ENCODE peak calls at places on chromosomes 16 and 17, in five cellular contexts. S, C, Y, W and Z are unnamed samples.

GRCh38 chr17:81509048-81509686 is 3.4 kb downstream of the ACTG1 start:
- DNase-seq in S (no peak), C (no peak), Y (peak), W (no peak), Z (peak)

GRCh38 chr17:28907052-28907438 is 4.2 kb upstream of the DHRS13 start:
- DNase-seq in S (no peak), W (peak), C (no peak), Y (no peak), Z (no peak)

GRCh38 chr17:77489239-77489897 is 348.6 kb downstream of the SEC14L1 start:
- DNase-seq in Y (no peak), C (no peak), S (no peak), W (no peak), Z (no peak)

GRCh38 chr16:59259074-59259963 is 525.2 kb upstream of the GOT2 start:
- DNase-seq in C (no peak), Y (no peak), S (peak), W (no peak), Z (no peak)

GRCh38 chr16:60414617-60415016 is 1621.6 kb downstream of the CDH8 start:
- DNase-seq in S (no peak), W (no peak), Y (no peak), C (no peak), Z (no peak)

GRCh38 chr16:72723781-72724180 is 324.1 kb downstream of the ZFHX3 start:
- DNase-seq in Y (no peak), W (no peak), C (no peak), S (no peak), Z (no peak)

GRCh38 chr17:79919164-79919585 is 79.9 kb upstream of the CBX4 start:
- DNase-seq in S (no peak), W (no peak), Y (no peak), C (peak), Z (peak)

GRCh38 chr16:79698341-79698753 is 97.8 kb upstream of the MAF start:
- DNase-seq in C (no peak), W (no peak), Y (no peak), S (no peak), Z (no peak)

GRCh38 chr16:11474617-11475291 is 112.0 kb downstream of the LITAF start:
- DNase-seq in W (no peak), C (no peak), Y (peak), S (no peak), Z (no peak)

DNA sequence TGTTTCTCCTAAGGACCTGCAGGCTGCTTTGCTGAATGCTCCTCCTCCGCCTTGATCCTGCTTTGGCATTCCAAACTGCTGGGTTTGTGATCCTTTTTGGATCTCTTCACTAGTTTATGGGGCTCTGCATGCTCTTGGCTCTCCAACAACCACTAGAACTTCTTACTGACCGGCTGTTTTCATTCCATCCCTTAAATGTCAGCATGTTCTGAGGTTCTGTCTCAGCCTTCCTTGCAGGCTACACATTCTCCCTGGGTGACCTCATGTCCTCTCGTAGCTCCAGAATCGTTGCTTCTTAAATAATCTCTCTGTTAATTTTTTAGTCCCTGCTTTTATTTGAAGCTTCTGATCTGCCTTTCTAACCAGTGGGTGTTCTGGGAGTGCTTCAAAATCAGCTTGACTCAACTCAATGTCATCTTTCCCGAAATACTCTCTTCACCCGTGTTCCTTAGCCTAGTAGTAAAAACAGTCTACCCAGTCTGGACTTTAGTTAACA is 119.0 kb upstream of the HS3ST2 start:
- DNase-seq in C (no peak), Y (no peak), S (no peak), W (no peak), Z (no peak)
- TF ChIP-seq MYC in C (no peak), Y (no peak), S (no peak), W (no peak), Z (no peak)

GRCh38 chr17:73251871-73252270 is 9.8 kb downstream of the CPSF4L start:
- DNase-seq in Y (no peak), S (no peak), C (no peak), W (no peak), Z (no peak)

GRCh38 chr17:73250851-73251640 is 10.6 kb downstream of the CPSF4L start:
- DNase-seq in S (no peak), Y (no peak), C (no peak), W (no peak), Z (no peak)

GRCh38 chr17:73247728-73248127 is 14.0 kb downstream of the CPSF4L start:
- DNase-seq in W (no peak), C (no peak), S (no peak), Y (no peak), Z (peak)

GRCh38 chr17:73248532-73248931 is 13.1 kb downstream of the CPSF4L start:
- DNase-seq in Y (no peak), W (no peak), S (no peak), C (no peak), Z (no peak)

DNA sequence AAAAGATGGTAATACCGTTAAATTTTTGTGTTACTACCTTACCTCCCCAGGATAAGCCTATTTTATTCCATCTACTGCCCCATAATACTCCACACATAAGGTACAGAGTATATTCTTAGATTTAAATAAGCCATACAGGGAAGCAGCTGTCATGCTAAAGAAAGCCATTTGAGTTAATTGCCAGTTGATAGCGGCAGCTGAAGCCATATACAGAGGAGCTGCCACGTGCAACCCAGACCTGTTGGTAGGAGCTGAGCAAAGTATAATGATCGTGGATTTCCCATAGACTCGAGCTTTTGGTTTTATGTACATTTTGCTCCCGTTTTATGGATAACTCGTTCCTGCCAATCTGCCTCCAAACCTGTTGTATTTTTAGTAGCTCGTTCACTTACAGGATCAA is 12.0 kb downstream of the CPSF4L start:
- DNase-seq in W (no peak), C (no peak), Y (no peak), S (no peak), Z (no peak)
- TF ChIP-seq MYC in W (no peak), C (no peak), Y (no peak), S (no peak), Z (no peak)

DNA sequence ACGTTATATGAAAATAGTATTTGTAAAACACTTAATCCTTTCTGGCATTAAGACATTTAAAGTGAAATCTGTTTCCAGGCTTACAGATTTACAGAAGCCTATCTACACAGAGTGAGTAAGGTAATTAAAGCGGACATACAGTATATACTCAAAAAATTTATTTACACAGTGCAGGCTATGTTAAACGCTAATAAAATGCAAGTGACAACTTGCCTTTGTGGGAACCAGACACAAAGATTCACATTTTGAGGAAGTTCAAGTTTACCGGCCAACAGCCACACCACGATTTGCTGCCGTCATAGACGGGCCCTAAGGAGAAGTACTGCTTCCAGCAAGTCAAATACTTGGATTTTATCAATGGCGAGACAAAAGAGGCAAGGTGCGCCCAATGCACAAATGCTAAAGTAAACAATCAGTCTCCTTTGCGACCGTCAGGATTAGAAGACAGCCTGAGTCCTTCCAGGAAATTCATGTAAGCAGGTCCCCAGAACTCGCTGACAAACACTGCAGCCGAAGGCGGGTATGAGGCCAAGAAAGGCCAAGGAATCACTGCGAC is 799 bp downstream of the VPS35 start:
- DNase-seq in S (peak), C (no peak), W (no peak), Y (no peak), Z (peak)
- TF ChIP-seq MYC in S (peak), C (no peak), W (no peak), Y (no peak), Z (no peak)

GRCh38 chr17:72063756-72064461 is 56.9 kb upstream of the SOX9 start:
- DNase-seq in S (no peak), W (no peak), C (no peak), Y (no peak), Z (no peak)
- TF ChIP-seq MYC in S (no peak), W (no peak), C (no peak), Y (no peak), Z (no peak)

GRCh38 chr16:65771707-65772106 is 594.8 kb upstream of the CDH5 start:
- DNase-seq in Y (no peak), C (no peak), W (no peak), S (no peak), Z (no peak)

GRCh38 chr16:65774350-65774749 is 592.1 kb upstream of the CDH5 start:
- DNase-seq in C (no peak), Y (no peak), S (no peak), W (no peak), Z (no peak)

GRCh38 chr16:65772134-65772732 is 594.3 kb upstream of the CDH5 start:
- DNase-seq in W (no peak), S (no peak), C (no peak), Y (no peak), Z (no peak)

GRCh38 chr16:65770752-65771151 is 595.7 kb upstream of the CDH5 start:
- DNase-seq in C (no peak), S (no peak), Y (no peak), W (no peak), Z (no peak)

DNA sequence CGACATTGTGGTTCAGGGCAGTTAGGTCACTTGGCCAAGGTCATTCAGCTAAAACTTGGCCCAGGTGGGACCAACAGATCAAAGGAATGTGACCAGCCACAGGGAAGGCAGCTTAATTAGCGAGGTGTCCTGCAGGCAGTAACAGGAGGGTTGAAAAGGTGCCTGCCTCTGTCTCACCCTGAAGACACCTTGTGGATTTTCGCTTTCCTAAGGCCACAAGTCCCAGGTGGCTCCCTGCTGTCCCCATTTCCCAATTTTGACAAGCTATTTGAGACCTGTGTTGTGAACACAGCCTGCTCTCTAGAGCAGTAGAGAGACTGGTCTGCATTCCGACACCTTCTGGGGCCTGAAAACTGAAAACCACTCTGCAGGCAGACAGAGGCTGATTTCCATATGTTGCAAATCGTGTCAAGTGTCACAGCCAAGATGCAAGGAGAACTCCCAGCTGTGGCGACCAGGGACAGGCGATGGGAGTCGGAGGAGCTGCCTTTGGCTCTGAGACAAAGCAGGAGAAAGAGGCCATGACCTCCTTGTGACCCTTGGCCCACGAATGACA is 593.1 kb upstream of the CDH5 start:
- DNase-seq in W (no peak), Y (no peak), C (no peak), S (no peak), Z (no peak)
- TF ChIP-seq MYC in W (no peak), Y (no peak), C (no peak), S (no peak), Z (no peak)

DNA sequence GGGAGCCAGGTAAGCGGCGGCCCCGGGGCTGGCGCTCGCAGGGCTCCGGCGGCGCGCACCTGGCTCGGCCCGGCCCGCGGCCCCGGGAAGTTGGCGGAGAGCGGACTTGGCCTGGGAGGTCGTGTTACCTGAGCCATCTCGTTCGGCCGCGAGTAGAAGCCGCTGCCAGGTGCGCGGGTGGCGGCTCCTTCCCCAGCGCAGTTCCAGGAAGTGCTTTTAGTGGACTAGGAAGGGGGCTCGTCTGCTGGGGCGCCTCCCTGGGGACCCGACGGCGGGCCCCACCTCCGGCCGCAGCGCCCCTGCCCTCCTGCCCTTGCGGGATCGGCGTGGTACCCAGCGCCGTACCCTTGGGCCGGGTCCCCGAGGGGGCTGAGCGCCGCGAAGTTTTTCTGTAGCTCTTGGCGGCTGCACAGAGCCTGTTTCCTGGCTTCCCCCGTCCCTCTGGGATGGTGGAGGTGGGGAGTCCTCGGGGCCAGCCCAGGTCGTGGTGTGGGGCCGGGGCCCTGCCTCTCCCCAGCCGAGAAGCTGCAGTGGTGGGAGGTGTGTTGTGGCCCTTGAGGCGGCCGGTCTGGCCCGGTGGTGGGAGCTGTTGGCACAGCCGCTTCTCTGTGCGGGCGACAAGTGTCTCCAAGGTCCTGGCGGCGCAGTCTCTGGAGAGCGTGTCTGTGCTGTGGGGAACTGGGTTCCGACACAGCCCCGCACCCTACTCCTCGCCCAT is 96.9 kb downstream of the RAB11FIP4 start:
- DNase-seq in Y (no peak), C (no peak), W (no peak), S (peak), Z (no peak)
- TF ChIP-seq MYC in Y (no peak), C (no peak), W (no peak), S (no peak), Z (no peak)